ENCODE peak calls at places on chromosomes 16 and 17, in six cellular contexts. X is SK-N-SH, O is neural progenitor cell, C is OCI-LY7, U is PC-3, Q is hepatocyte. T is an unnamed sample.

GRCh38 chr16:86994651-86995171 is 322.5 kb downstream of the C16orf95 start:
- DNase-seq in X (no peak), O (peak; percentile 50), C (no peak), U (peak; percentile 58), Q (peak; percentile 41), T (no peak)

GRCh38 chr17:73644145-73645049 is at the start of gene SDK2:
- DNase-seq in X (peak; percentile 85), O (peak; percentile 61), C (no peak), U (no peak), Q (peak; percentile 53), T (no peak)

GRCh38 chr17:333626-334396 is 18.8 kb downstream of the RPH3AL start:
- DNase-seq in X (peak; percentile 87), O (peak; percentile 74), C (no peak), U (no peak), Q (peak; percentile 52), T (no peak)

GRCh38 chr17:81371910-81372760 is 23.1 kb upstream of the BAHCC1 start:
- DNase-seq in X (peak; percentile 91), O (peak; percentile 69), C (no peak), U (peak; percentile 39), Q (peak; percentile 69), T (peak; percentile 35)

GRCh38 chr16:27983244-27983643 is 80.3 kb downstream of the GSG1L start:
- DNase-seq in X (no peak), O (no peak), C (no peak), U (no peak), Q (no peak), T (no peak)

GRCh38 chr17:4453821-4454591 is 20.3 kb downstream of the SPNS3 start:
- DNase-seq in X (no peak), O (no peak), C (no peak), U (no peak), Q (peak; percentile 58), T (no peak)

GRCh38 chr16:86918637-86919036 is 340.3 kb downstream of the FOXL1 start:
- DNase-seq in X (no peak), O (no peak), C (no peak), U (peak; percentile 13), Q (no peak), T (no peak)

GRCh38 chr16:11949527-11949926 is 7.7 kb upstream of the NPIPB2 start:
- DNase-seq in X (peak; percentile 68), O (peak; percentile 75), C (peak; percentile 87), U (peak; percentile 68), Q (peak; percentile 68), T (peak; percentile 28)

GRCh38 chr17:48630009-48630924 is 4.1 kb upstream of the HOXB9 start:
- DNase-seq in X (no peak), O (no peak), C (no peak), U (no peak), Q (no peak), T (no peak)

DNA sequence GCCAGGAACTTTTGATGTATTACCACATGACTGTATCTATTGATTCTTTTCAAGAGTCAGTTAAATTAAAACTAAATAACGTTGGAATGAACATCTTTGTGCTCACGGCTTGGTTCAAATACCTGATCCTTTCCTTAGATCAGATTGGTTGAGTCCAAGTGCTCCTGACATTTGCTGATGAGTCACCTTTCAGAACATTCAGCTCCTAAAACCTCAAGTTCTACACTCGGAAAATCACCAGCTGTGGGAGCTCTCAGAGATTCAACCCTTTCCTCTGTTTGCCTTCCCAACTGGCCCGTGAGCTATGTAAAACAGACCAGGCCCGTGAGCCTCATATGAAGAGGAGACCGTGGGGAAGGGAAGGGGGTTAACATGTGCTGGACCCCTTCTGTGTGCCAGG is 68.1 kb downstream of the RTN4RL1 start:
- DNase-seq in X (no peak), O (no peak), C (no peak), U (peak; percentile 7), Q (no peak), T (no peak)
- TF ChIP-seq EZH2phosphoT487 in X (no peak), O (no peak), C (no peak), U (no peak), Q (no peak), T (no peak)

DNA sequence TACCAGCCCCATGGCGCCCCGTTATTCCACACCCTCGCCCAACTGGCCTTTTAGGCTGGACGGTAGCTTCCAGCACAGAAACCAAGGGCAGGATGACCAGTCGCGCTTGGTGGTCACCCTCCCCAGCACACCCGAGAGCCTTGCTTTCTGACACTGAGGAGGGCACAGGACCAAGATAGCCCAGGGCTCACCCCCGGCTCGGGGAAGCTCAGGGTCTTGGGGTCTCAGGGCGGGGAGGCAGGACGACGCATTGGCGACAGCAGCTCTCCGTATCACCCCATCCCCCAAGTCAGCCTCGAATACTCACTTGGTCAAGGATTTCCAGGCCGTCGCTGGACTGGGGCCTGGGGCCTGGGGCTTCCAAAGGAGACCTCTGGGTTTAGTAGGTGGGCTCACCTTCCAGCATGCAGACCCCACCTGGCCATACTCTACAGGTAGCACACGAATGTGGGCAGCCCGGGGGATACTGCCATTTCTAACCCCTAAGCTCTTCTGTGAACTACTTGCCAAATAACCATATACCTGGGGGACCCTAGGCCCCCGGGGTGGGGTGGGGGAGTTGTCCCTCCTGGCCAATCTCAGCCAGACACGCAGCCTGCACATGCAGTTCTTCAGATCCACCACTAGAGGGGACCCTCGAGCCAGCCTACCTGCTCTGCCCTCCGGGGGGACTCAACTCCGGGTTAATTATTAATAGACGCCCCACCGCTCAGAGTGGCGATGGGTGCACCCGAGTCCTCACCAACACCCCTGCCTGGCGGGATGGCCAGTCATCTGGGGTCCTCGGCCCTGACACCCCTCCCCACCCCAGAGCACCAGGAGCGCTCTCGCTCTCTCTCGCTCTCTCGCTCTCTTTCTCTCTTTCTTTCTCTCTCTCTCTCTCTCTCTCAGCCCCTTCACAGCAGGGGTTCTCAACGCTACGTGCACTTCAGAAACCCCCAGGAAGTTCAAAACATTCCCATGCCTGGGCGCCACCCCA is 30.0 kb downstream of the TBC1D16 start:
- DNase-seq in X (peak; percentile 96), O (peak; percentile 66), C (peak; percentile 72), U (peak; percentile 77), Q (peak; percentile 80), T (peak; percentile 40)
- TF ChIP-seq EZH2phosphoT487 in X (no peak), O (no peak), C (no peak), U (no peak), Q (no peak), T (no peak)

GRCh38 chr17:80347948-80348351 is 67.0 kb upstream of the ENDOV start:
- DNase-seq in X (no peak), O (no peak), C (no peak), U (no peak), Q (no peak), T (no peak)
- TF ChIP-seq EZH2phosphoT487 in X (no peak), O (no peak), C (no peak), U (no peak), Q (no peak), T (no peak)

GRCh38 chr16:3143598-3144330 is 8.9 kb downstream of the ZNF213 start:
- DNase-seq in X (peak; percentile 12), O (no peak), C (no peak), U (no peak), Q (peak; percentile 45), T (no peak)

GRCh38 chr16:3145660-3146059 is 10.8 kb downstream of the ZNF213 start:
- DNase-seq in X (no peak), O (no peak), C (no peak), U (no peak), Q (no peak), T (no peak)

GRCh38 chr16:3145151-3145550 is 10.3 kb downstream of the ZNF213 start:
- DNase-seq in X (no peak), O (no peak), C (no peak), U (no peak), Q (no peak), T (no peak)

GRCh38 chr16:3143189-3143588 is 8.4 kb downstream of the ZNF213 start:
- DNase-seq in X (peak; percentile 6), O (no peak), C (no peak), U (no peak), Q (no peak), T (no peak)

GRCh38 chr16:3144331-3144881 is 9.6 kb downstream of the ZNF213 start:
- DNase-seq in X (no peak), O (no peak), C (no peak), U (no peak), Q (no peak), T (no peak)
- TF ChIP-seq EZH2phosphoT487 in X (no peak), O (no peak), C (no peak), U (no peak), Q (no peak), T (no peak)

T was measured in HCT116.